ENCODE peak calls at places on chromosomes 4 and X, in four cellular contexts. F is left ventricle myocardium inferior, X is A549, D is body of pancreas. O is an unnamed sample.

GRCh38 chr4:138938371-138938699 is 77.2 kb upstream of the NOCT start:
- DNase-seq in F (no peak), X (peak; percentile 11), D (no peak), O (no peak)

GRCh38 chrX:110418857-110419249 is 60.2 kb downstream of the RTL9 start:
- DNase-seq in F (no peak), X (no peak), D (no peak), O (no peak)

GRCh38 chrX:103845165-103845653 is 13.2 kb upstream of the RAB9B start:
- DNase-seq in F (peak; percentile 31), X (peak; percentile 44), D (peak; percentile 77), O (peak; percentile 63)

GRCh38 chrX:48569958-48570357 is 4.3 kb upstream of the RBM3 start:
- DNase-seq in F (no peak), X (no peak), D (no peak), O (no peak)

GRCh38 chr4:113349400-113349799 is 299.9 kb downstream of the ANK2 start:
- DNase-seq in F (no peak), X (no peak), D (no peak), O (no peak)

GRCh38 chrX:56798866-56799864 is 70.1 kb downstream of the NBDY start:
- DNase-seq in F (no peak), X (no peak), D (peak; percentile 75), O (peak; percentile 32)

GRCh38 chrX:115563633-115564182 is 2.7 kb downstream of the PLS3 start:
- DNase-seq in F (no peak), X (no peak), D (no peak), O (no peak)

GRCh38 chrX:8430444-8430843 is 34.2 kb upstream of the VCX3B start:
- DNase-seq in F (no peak), X (no peak), D (no peak), O (no peak)

GRCh38 chrX:45003080-45003479 is 130.1 kb downstream of the KDM6A start:
- DNase-seq in F (no peak), X (no peak), D (no peak), O (no peak)

DNA sequence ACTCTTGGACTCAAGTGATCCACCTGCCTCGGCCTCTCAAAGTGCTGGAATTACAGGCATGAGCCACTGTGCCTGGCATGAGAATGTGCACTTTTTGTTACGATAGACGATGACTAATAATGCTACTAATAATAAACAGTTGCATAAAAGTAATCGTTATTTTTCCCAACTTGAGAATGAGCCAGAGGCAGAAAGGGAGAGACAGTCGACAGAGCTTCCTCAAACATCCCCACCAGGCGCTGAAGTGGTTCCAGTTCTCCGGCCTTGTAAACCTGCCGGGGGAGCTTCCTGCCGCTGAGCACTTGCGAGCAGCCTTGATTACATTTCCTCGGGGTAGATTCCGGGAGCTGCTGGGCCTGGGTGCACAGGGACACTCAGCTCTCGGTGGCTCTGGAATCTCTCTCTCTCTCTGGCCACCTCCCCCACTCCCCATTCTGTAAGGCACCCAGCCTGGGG is 8.9 kb upstream of the HTRA3 start:
- DNase-seq in F (no peak), X (no peak), D (no peak), O (no peak)
- H3K4me1 ChIP-seq in F (peaks cover 7% of the 10 kb centered on the region), X (peaks cover 19% of the 10 kb centered on the region), D (no peaks in the 10 kb centered on the region), O (peaks cover 3% of the 10 kb centered on the region)

DNA sequence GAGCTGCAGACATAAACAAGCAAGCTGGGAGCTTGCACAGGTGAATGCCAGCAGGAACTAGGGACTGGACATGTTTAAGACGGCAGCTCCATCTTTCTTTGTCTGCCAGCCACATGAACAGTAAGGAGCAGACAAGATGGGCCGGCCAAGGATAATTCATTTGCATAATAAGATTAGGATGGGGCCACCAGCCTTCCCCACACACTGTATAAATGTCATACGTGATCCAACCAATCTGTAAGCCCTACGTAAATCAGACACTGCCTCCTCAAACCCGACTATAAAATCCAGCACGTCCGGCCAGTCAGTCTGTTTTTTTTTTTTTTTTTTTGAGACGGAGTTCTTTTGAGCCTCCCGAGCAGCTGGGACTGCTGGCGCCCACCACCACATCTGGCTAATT is 75.6 kb upstream of the BOD1L1 start:
- DNase-seq in F (no peak), X (no peak), D (no peak), O (no peak)
- H3K4me1 ChIP-seq in F (peaks cover 35% of the 10 kb centered on the region), X (peaks cover 50% of the 10 kb centered on the region), D (peaks cover 11% of the 10 kb centered on the region), O (no peaks in the 10 kb centered on the region)

GRCh38 chr4:89301003-89301402 is 6.6 kb downstream of the GPRIN3 start:
- DNase-seq in F (no peak), X (no peak), D (no peak), O (no peak)

GRCh38 chr4:89298788-89299152 is 8.8 kb downstream of the GPRIN3 start:
- DNase-seq in F (no peak), X (no peak), D (no peak), O (no peak)

GRCh38 chr4:89299153-89299789 is 8.3 kb downstream of the GPRIN3 start:
- DNase-seq in F (no peak), X (no peak), D (peak; percentile 41), O (no peak)

GRCh38 chr4:89300490-89300889 is 7.1 kb downstream of the GPRIN3 start:
- DNase-seq in F (no peak), X (no peak), D (no peak), O (no peak)

GRCh38 chr4:89300060-89300459 is 7.5 kb downstream of the GPRIN3 start:
- DNase-seq in F (no peak), X (no peak), D (no peak), O (no peak)
- H3K4me1 ChIP-seq in F (peaks cover 84% of the 10 kb centered on the region), X (peaks cover 73% of the 10 kb centered on the region), D (peaks cover 71% of the 10 kb centered on the region), O (peaks cover 34% of the 10 kb centered on the region)

GRCh38 chr4:1472148-1472797 is 66.0 kb upstream of the NKX1-1 start:
- DNase-seq in F (no peak), X (no peak), D (no peak), O (no peak)
- H3K4me1 ChIP-seq in F (peaks cover 8% of the 10 kb centered on the region), X (no peaks in the 10 kb centered on the region), D (peaks cover 8% of the 10 kb centered on the region), O (no peaks in the 10 kb centered on the region)

DNA sequence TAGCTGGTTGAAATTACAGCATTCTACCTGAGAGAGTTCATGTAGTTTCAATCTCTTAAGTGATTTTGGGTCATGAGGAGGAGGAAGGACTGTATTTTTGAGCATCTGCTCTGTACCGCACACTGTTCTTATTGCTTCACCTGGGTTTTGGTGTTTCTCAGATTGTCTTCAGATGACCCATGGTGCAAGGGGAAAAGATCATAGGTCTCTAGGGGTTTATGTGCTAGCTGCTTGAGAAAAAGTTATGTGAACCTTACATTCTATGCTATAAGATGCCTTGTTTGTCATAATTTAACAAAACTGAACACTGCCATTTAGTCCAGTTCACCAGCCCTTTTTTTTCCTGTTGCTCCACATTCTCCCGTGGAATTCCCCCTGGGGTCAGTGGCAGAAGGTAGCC is 60.4 kb downstream of the PDK3 start:
- DNase-seq in F (no peak), X (no peak), D (no peak), O (no peak)
- H3K4me1 ChIP-seq in F (no peaks in the 10 kb centered on the region), X (peaks cover 9% of the 10 kb centered on the region), D (no peaks in the 10 kb centered on the region), O (no peaks in the 10 kb centered on the region)

GRCh38 chrX:148542481-148543255 is 42.3 kb downstream of the AFF2 start:
- DNase-seq in F (no peak), X (no peak), D (no peak), O (no peak)
- H3K4me1 ChIP-seq in F (no peaks in the 10 kb centered on the region), X (no peaks in the 10 kb centered on the region), D (no peaks in the 10 kb centered on the region), O (no peaks in the 10 kb centered on the region)

GRCh38 chr4:112280657-112281056 is 5.0 kb downstream of the TIFA start:
- DNase-seq in F (no peak), X (no peak), D (no peak), O (no peak)

GRCh38 chr4:112279882-112280315 is 5.8 kb downstream of the TIFA start:
- DNase-seq in F (no peak), X (no peak), D (no peak), O (no peak)

GRCh38 chr4:112277705-112278448 is 7.8 kb downstream of the TIFA start:
- DNase-seq in F (no peak), X (no peak), D (peak; percentile 29), O (no peak)

GRCh38 chr4:112277220-112277619 is 8.5 kb downstream of the TIFA start:
- DNase-seq in F (no peak), X (no peak), D (peak; percentile 34), O (no peak)

GRCh38 chr4:112279025-112279881 is 6.5 kb downstream of the TIFA start:
- DNase-seq in F (no peak), X (no peak), D (no peak), O (no peak)
- H3K4me1 ChIP-seq in F (peaks cover 52% of the 10 kb centered on the region), X (peaks cover 2% of the 10 kb centered on the region), D (peaks cover 72% of the 10 kb centered on the region), O (peaks cover 16% of the 10 kb centered on the region)

GRCh38 chrX:37754518-37754917 is 25.3 kb upstream of the CYBB start:
- DNase-seq in F (no peak), X (no peak), D (no peak), O (no peak)

GRCh38 chrX:37753384-37753783 is 26.5 kb upstream of the CYBB start:
- DNase-seq in F (no peak), X (no peak), D (no peak), O (no peak)

GRCh38 chrX:37757082-37757481 is 22.8 kb upstream of the CYBB start:
- DNase-seq in F (no peak), X (no peak), D (no peak), O (no peak)

GRCh38 chrX:37752941-37753340 is 26.9 kb upstream of the CYBB start:
- DNase-seq in F (no peak), X (no peak), D (no peak), O (no peak)

DNA sequence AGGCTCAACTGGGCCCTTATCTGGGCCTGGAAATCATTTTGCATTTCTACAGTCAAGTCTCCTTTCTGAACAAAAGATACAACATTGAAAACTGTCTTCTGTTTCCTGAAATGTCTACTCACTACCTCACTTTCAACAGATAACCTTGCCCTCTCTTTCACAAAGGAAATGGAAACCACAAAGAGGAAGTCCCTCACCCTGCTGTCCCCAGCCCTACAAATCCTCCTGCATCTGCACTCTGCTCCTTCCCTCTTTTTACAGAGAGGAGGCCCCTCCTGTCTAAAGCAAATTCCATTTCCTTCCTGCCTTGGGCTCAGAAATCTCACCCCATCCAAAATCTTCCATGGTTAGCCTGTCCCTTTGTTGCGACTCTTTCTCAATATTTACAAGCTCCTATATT is 24.8 kb upstream of the CYBB start:
- DNase-seq in F (no peak), X (no peak), D (no peak), O (no peak)
- H3K4me1 ChIP-seq in F (no peaks in the 10 kb centered on the region), X (no peaks in the 10 kb centered on the region), D (no peaks in the 10 kb centered on the region), O (no peaks in the 10 kb centered on the region)

GRCh38 chr4:120733054-120733453 is 189.5 kb downstream of the PRDM5 start:
- DNase-seq in F (no peak), X (no peak), D (no peak), O (no peak)
- H3K4me1 ChIP-seq in F (peaks cover 47% of the 10 kb centered on the region), X (no peaks in the 10 kb centered on the region), D (no peaks in the 10 kb centered on the region), O (no peaks in the 10 kb centered on the region)

O was measured in upper lobe of right lung.